ENCODE peak calls at places on chromosomes 13 and 19, in nine cellular contexts. L, I, G, N, C, J, Z, O and E are unnamed samples.

GRCh38 chr13:112968380-112968909 is 569 bp upstream of the MCF2L start:
- DNase-seq in N (peak), J (no peak), O (peak), G (peak), I (peak), L (peak), C (peak), Z (peak), E (no peak)

GRCh38 chr19:6674868-6675305 is 4.9 kb upstream of the TNFSF14 start:
- DNase-seq in I (peak), G (peak), Z (no peak), O (peak), N (no peak), J (peak), L (no peak), C (peak), E (no peak)

GRCh38 chr19:47512948-47513319 is 1.9 kb downstream of the NAPA start:
- DNase-seq in L (no peak), J (no peak), Z (no peak), G (no peak), C (no peak), O (no peak), N (no peak), I (no peak), E (no peak)

GRCh38 chr13:44088409-44088808 is 208.7 kb downstream of the LACC1 start:
- DNase-seq in Z (no peak), N (no peak), O (no peak), J (no peak), C (no peak), L (no peak), G (no peak), I (no peak), E (no peak)

GRCh38 chr13:75637101-75637774 is 1.1 kb downstream of the LMO7 start:
- DNase-seq in C (no peak), J (no peak), L (no peak), I (peak), O (no peak), G (peak), Z (no peak), N (no peak), E (no peak)

GRCh38 chr13:37715606-37716015 is 117.0 kb upstream of the POSTN start:
- DNase-seq in J (no peak), O (no peak), L (no peak), N (no peak), C (no peak), I (no peak), G (no peak), Z (no peak), E (no peak)

GRCh38 chr19:12779162-12779993 is 4.0 kb upstream of the HOOK2 start:
- DNase-seq in J (no peak), N (no peak), L (peak), I (no peak), G (no peak), C (peak), O (peak), Z (no peak), E (no peak)

GRCh38 chr13:46179576-46180368 is 2.2 kb downstream of the LCP1 start:
- DNase-seq in I (no peak), O (peak), C (peak), Z (no peak), J (peak), L (no peak), G (peak), N (no peak), E (no peak)

GRCh38 chr19:33419763-33420080 is 46.2 kb downstream of the CEBPG start:
- DNase-seq in I (no peak), O (no peak), C (no peak), Z (no peak), N (no peak), L (no peak), G (no peak), J (no peak), E (no peak)

GRCh38 chr19:39415111-39416046 is 2.9 kb downstream of the PLEKHG2 start:
- DNase-seq in L (no peak), J (no peak), O (no peak), Z (no peak), C (no peak), I (no peak), G (peak), N (no peak), E (no peak)

GRCh38 chr13:23772717-23773116 is 116.5 kb downstream of the MIPEP start:
- DNase-seq in L (no peak), N (no peak), C (no peak), J (no peak), O (no peak), I (no peak), Z (no peak), G (no peak), E (no peak)

GRCh38 chr19:35986664-35987570 is 8.1 kb upstream of the SDHAF1 start:
- DNase-seq in N (no peak), G (peak), C (peak), J (peak), Z (no peak), I (no peak), O (peak), L (peak), E (no peak)

GRCh38 chr13:75960538-75960994 is 324.4 kb downstream of the LMO7 start:
- DNase-seq in J (no peak), O (no peak), L (no peak), Z (no peak), I (peak), G (no peak), N (no peak), C (no peak), E (no peak)

GRCh38 chr19:13172335-13173128 is 22.3 kb downstream of the IER2 start:
- DNase-seq in C (peak), I (peak), N (no peak), J (no peak), Z (peak), O (peak), G (peak), L (peak), E (no peak)

GRCh38 chr19:2869618-2870017 is 2.5 kb downstream of the ZNF556 start:
- DNase-seq in N (no peak), I (no peak), L (no peak), J (no peak), G (no peak), Z (no peak), C (no peak), O (no peak), E (no peak)

GRCh38 chr13:74329978-74330377 is 195.8 kb upstream of the KLF12 start:
- DNase-seq in N (no peak), C (no peak), L (no peak), I (no peak), G (no peak), O (no peak), Z (no peak), J (no peak), E (no peak)

GRCh38 chr13:77028202-77028601 is 1.2 kb upstream of the FBXL3 start:
- DNase-seq in O (no peak), I (no peak), C (peak), G (no peak), Z (no peak), N (no peak), L (no peak), J (no peak), E (no peak)

GRCh38 chr19:42088471-42089190 is 12.7 kb downstream of the ZNF574 start:
- DNase-seq in J (no peak), C (no peak), Z (no peak), G (no peak), I (no peak), O (no peak), N (no peak), L (no peak), E (no peak)

GRCh38 chr19:33047422-33047821 is 17.3 kb downstream of the RHPN2 start:
- DNase-seq in G (no peak), N (peak), I (no peak), J (no peak), L (no peak), C (no peak), O (peak), Z (peak), E (peak)

GRCh38 chr19:16608290-16608704 is 19.7 kb downstream of the MED26 start:
- DNase-seq in C (no peak), L (no peak), Z (peak), N (no peak), O (peak), I (no peak), G (no peak), J (no peak), E (no peak)

GRCh38 chr13:20831933-20832332 is 58.2 kb upstream of the EEF1AKMT1 start:
- DNase-seq in L (no peak), G (no peak), I (no peak), N (no peak), C (no peak), Z (no peak), O (no peak), J (no peak), E (no peak)

GRCh38 chr19:3167533-3168272 is 10.9 kb upstream of the S1PR4 start:
- DNase-seq in J (no peak), L (no peak), C (no peak), N (no peak), I (no peak), Z (no peak), O (no peak), G (no peak), E (no peak)

GRCh38 chr19:44955500-44956439 is 590 bp downstream of the CLPTM1 start:
- DNase-seq in Z (no peak), G (no peak), L (no peak), N (no peak), O (no peak), I (no peak), J (no peak), C (no peak), E (no peak)

GRCh38 chr19:7921302-7921954 is 1.3 kb downstream of the SNAPC2 start:
- DNase-seq in L (no peak), G (no peak), N (no peak), O (no peak), I (no peak), J (no peak), C (no peak), Z (no peak), E (peak)

GRCh38 chr19:39194832-39195542 is 1.8 kb upstream of the NCCRP1 start:
- DNase-seq in Z (peak), J (no peak), I (no peak), C (no peak), N (no peak), G (peak), O (no peak), L (no peak), E (no peak)

GRCh38 chr19:1354496-1355257 is 29.0 kb upstream of the NDUFS7 start:
- DNase-seq in Z (peak), J (peak), O (peak), N (peak), G (peak), C (peak), I (peak), L (peak), E (peak)

GRCh38 chr13:49400755-49401659 is 42.9 kb downstream of the CAB39L start:
- DNase-seq in L (no peak), O (no peak), Z (peak), N (no peak), C (no peak), G (no peak), I (peak), J (no peak), E (no peak)

GRCh38 chr13:57018915-57019314 is 121.8 kb upstream of the PRR20A start:
- DNase-seq in C (no peak), G (no peak), L (no peak), O (no peak), Z (no peak), I (no peak), N (no peak), J (no peak), E (no peak)

DNA sequence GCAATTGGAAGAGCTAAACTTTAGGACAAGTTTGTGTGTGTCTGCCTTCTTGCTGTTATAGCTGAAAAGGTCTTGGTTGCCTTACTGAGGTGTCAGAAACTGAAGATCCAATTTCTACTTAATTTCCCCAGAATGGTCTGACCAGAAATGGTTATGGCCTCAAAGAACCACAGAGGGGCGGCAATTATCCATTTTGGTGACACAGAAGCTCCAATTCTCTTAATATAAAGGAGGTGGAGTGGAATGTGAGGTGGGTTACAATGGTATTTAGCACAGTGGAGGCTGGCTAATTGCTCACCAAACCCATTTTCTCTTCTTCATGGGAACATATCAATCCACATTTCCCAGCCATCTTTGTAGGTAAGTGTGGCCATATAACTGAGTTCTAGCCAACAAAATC is 1157.2 kb downstream of the OLFM4 start:
- DNase-seq in I (no peak), G (no peak), Z (no peak), J (no peak), N (no peak), L (no peak), C (no peak), O (no peak), E (no peak)
- TF ChIP-seq CTCF in I (no peak), G (no peak), Z (peak), J (no peak), N (peak), L (no peak), C (no peak), O (no peak), E (no peak)

GRCh38 chr13:108944760-108945159 is 315.3 kb downstream of the MYO16 start:
- DNase-seq in L (no peak), Z (no peak), C (no peak), J (no peak), G (no peak), I (no peak), O (no peak), N (no peak), E (no peak)
- TF ChIP-seq CTCF in L (no peak), Z (no peak), C (no peak), J (no peak), G (no peak), I (no peak), O (no peak), N (no peak), E (no peak)

GRCh38 chr19:51637362-51637978 is 7.3 kb upstream of the SIGLEC5 start:
- DNase-seq in I (peak), O (no peak), G (no peak), L (no peak), C (no peak), N (no peak), Z (no peak), J (no peak), E (no peak)
- TF ChIP-seq CTCF in I (peak), O (peak), G (peak), L (peak), C (peak), N (peak), Z (peak), J (no peak), E (peak)

GRCh38 chr13:81017525-81018152 is 676.7 kb upstream of the SPRY2 start:
- DNase-seq in O (no peak), G (no peak), N (no peak), J (no peak), I (peak), C (no peak), L (no peak), Z (no peak), E (no peak)

DNA sequence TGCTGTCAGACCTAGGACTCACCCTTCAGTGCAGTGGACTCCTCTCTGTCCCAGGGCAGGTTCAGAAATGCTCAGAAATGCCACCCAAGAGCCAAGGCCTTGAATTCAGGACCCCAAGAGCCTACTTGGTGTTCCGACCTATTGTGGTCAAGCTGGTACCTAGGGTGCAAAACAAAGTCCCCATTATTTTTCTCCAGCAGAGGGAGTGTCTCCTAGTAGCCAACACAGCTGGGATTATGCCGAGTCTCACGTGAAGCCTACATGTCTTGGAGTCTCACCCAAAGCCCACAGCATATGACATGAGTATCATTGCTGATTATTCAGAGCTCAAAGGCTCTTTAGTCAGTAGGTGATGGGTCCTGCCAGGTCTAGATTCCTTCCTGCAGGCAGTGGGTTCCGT is 671.1 kb upstream of the SPRY2 start:
- DNase-seq in C (no peak), Z (no peak), N (no peak), I (no peak), G (no peak), O (no peak), L (no peak), J (no peak), E (no peak)
- TF ChIP-seq CTCF in C (no peak), Z (no peak), N (no peak), I (no peak), G (no peak), O (no peak), L (no peak), J (no peak), E (no peak)

DNA sequence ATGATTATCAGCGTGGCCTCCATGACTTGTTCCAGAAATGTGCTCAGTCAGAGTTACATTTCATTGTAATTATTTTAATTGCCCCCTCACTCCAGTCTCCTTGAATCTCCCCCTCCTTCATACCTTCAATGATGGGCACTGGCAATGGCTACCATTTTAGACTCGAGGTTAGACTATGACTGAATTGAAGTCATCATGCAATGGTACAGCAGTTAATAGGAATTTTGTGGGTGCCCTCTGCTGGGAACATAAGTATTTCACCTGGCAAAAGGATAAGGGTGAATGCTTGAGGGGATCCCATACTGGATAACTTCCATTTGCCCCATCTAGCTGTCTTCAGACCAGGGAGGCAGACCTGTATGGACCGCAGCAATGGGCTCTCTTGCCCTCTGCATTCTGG is 32.2 kb upstream of the USP12 start:
- DNase-seq in L (no peak), N (no peak), J (no peak), Z (peak), G (no peak), I (no peak), C (no peak), O (no peak), E (no peak)
- TF ChIP-seq CTCF in L (peak), N (no peak), J (no peak), Z (no peak), G (no peak), I (peak), C (peak), O (no peak), E (no peak)

DNA sequence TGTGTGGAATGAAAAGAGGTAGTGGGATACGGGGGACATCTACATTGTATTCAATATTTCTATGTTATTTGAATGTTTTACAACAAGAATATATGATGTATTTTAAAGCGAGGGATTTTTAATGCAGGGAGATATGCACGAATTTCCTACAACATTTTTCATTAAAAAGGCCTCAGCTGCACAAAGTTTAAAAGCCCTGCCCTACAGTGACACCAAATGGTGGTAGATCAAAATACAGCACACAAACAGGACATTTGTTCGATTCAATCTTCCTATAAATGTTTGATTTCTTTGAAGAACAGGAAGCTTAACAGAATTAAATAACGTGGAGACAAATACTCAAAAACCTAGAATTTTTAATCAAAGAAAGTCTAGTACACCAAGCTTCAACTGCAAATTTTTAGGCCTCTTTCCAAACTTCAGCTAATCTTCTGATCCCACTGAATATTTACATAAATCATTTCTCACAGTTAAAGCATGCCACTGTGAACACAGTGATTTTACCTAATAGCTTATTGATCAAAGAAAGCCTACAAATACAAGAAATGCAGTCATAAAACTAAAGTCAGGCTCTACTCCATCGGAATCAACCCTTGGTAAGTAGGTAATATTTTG is 257.2 kb downstream of the DIAPH3 start:
- DNase-seq in J (no peak), N (no peak), O (peak), G (no peak), I (peak), L (no peak), Z (no peak), C (no peak), E (no peak)
- TF ChIP-seq CTCF in J (no peak), N (peak), O (peak), G (no peak), I (peak), L (peak), Z (peak), C (peak), E (peak)

GRCh38 chr19:29013325-29013724 is 199.6 kb downstream of the UQCRFS1 start:
- DNase-seq in O (no peak), Z (no peak), N (no peak), G (no peak), L (no peak), C (no peak), J (no peak), I (no peak), E (no peak)

GRCh38 chr19:29015569-29015968 is 197.4 kb downstream of the UQCRFS1 start:
- DNase-seq in C (no peak), J (no peak), N (no peak), L (no peak), G (no peak), I (no peak), O (no peak), Z (no peak), E (no peak)

GRCh38 chr19:29016353-29016752 is 196.6 kb downstream of the UQCRFS1 start:
- DNase-seq in N (no peak), L (no peak), G (no peak), I (no peak), J (no peak), O (no peak), Z (no peak), C (no peak), E (no peak)

GRCh38 chr19:29013988-29014387 is 199.0 kb downstream of the UQCRFS1 start:
- DNase-seq in N (no peak), I (no peak), O (no peak), C (no peak), J (no peak), L (no peak), G (no peak), Z (no peak), E (no peak)

GRCh38 chr19:29014857-29015436 is 198.0 kb downstream of the UQCRFS1 start:
- DNase-seq in O (no peak), C (no peak), Z (no peak), G (no peak), L (no peak), I (no peak), J (no peak), N (no peak), E (no peak)
- TF ChIP-seq CTCF in O (no peak), C (no peak), Z (no peak), G (no peak), L (no peak), I (no peak), J (no peak), N (no peak), E (no peak)

GRCh38 chr13:98219685-98220084 is 42.6 kb upstream of the RNF113B start:
- DNase-seq in G (no peak), C (no peak), Z (no peak), I (no peak), O (no peak), L (no peak), J (no peak), N (no peak), E (no peak)
- TF ChIP-seq CTCF in G (no peak), C (no peak), Z (no peak), I (no peak), O (no peak), L (no peak), J (no peak), N (no peak), E (no peak)

GRCh38 chr13:34076943-34077703 is 259.2 kb downstream of the RFC3 start:
- DNase-seq in L (no peak), C (no peak), J (no peak), O (no peak), N (no peak), I (peak), G (no peak), Z (no peak), E (no peak)
- TF ChIP-seq CTCF in L (peak), C (peak), J (no peak), O (peak), N (peak), I (no peak), G (no peak), Z (peak), E (peak)